ENCODE peak calls at places on chromosomes 12 and 14, in ten cellular contexts. D is colonic mucosa; Z is stomach; Q is fibroblast of lung; W is tibial nerve; T is pancreas; F is CD4-positive, alpha-beta memory T cell; H is suprapubic skin; O is A549; C is IMR-90. G is an unnamed sample. For H3K4me1, the result is how much of the 10 kb centered on the place peaks cover.

GRCh38 chr14:85316701-85317100 is 213.2 kb upstream of the FLRT2 start:
- DNase-seq in D (no peak), Z (no peak), Q (peak), W (no peak), T (no peak), F (no peak), H (no peak), O (no peak), C (peak), G (no peak)

GRCh38 chr12:100987552-100988277 is 193.1 kb downstream of the ANO4 start:
- DNase-seq in D (no peak), Z (no peak), Q (peak), W (no peak), T (no peak), F (no peak), H (no peak), O (peak), C (peak), G (no peak)

GRCh38 chr12:110744176-110744575 is 1.5 kb upstream of the PPP1CC start:
- DNase-seq in D (peak), Z (no peak), Q (peak), W (peak), T (no peak), F (no peak), H (no peak), O (peak), C (peak), G (no peak)

GRCh38 chr12:105280966-105281693 is 45.2 kb upstream of the APPL2 start:
- DNase-seq in D (peak), Z (peak), Q (no peak), W (no peak), T (no peak), F (no peak), H (no peak), O (peak), C (no peak), G (no peak)

GRCh38 chr14:91321131-91321530 is 76.6 kb upstream of the GPR68 start:
- DNase-seq in D (no peak), Z (no peak), Q (no peak), W (no peak), T (no peak), F (no peak), H (no peak), O (no peak), C (no peak), G (no peak)

GRCh38 chr12:95605087-95605486 is 53.8 kb upstream of the USP44 start:
- DNase-seq in D (no peak), Z (no peak), Q (peak), W (no peak), T (no peak), F (no peak), H (no peak), O (peak), C (peak), G (no peak)

GRCh38 chr12:34210689-34211530 is 188.6 kb downstream of the ALG10 start:
- DNase-seq in D (no peak), Z (no peak), Q (no peak), W (no peak), T (no peak), F (no peak), H (no peak), O (no peak), C (no peak), G (no peak)

GRCh38 chr12:124147579-124147978 is 147.3 kb upstream of the RFLNA start:
- DNase-seq in D (no peak), Z (no peak), Q (no peak), W (no peak), T (no peak), F (no peak), H (no peak), O (no peak), C (no peak), G (no peak)

GRCh38 chr14:36661506-36662257 is at the start of gene PAX9:
- DNase-seq in D (peak), Z (peak), Q (peak), W (peak), T (peak), F (peak), H (peak), O (peak), C (peak), G (peak)

GRCh38 chr14:61271552-61271951 is 9.6 kb downstream of the TMEM30B start:
- DNase-seq in D (no peak), Z (no peak), Q (no peak), W (no peak), T (no peak), F (no peak), H (no peak), O (no peak), C (no peak), G (no peak)

GRCh38 chr12:114952573-114953196 is 268.7 kb upstream of the TBX3 start:
- DNase-seq in D (no peak), Z (no peak), Q (peak), W (no peak), T (no peak), F (no peak), H (no peak), O (no peak), C (peak), G (no peak)

GRCh38 chr12:124742111-124742510 is 121.6 kb downstream of the SCARB1 start:
- DNase-seq in D (no peak), Z (peak), Q (no peak), W (no peak), T (no peak), F (no peak), H (no peak), O (no peak), C (no peak), G (no peak)

GRCh38 chr12:56645717-56646446 is at the start of gene ATP5F1B:
- DNase-seq in D (peak), Z (peak), Q (peak), W (peak), T (peak), F (peak), H (peak), O (peak), C (peak), G (peak)

GRCh38 chr14:99497894-99498293 is 16.7 kb downstream of the CCNK start:
- DNase-seq in D (no peak), Z (no peak), Q (no peak), W (no peak), T (no peak), F (no peak), H (no peak), O (no peak), C (no peak), G (no peak)

GRCh38 chr14:39034481-39035296 is 68.3 kb downstream of the SEC23A start:
- DNase-seq in D (no peak), Z (no peak), Q (peak), W (no peak), T (no peak), F (no peak), H (no peak), O (peak), C (no peak), G (no peak)

GRCh38 chr12:127327986-127328385 is 939.0 kb upstream of the TMEM132C start:
- DNase-seq in D (no peak), Z (no peak), Q (no peak), W (no peak), T (no peak), F (no peak), H (no peak), O (no peak), C (no peak), G (no peak)

GRCh38 chr12:75984577-75985182 is 46.9 kb downstream of the PHLDA1 start:
- DNase-seq in D (no peak), Z (no peak), Q (no peak), W (no peak), T (no peak), F (no peak), H (no peak), O (no peak), C (no peak), G (no peak)

GRCh38 chr14:39050389-39050788 is 52.6 kb downstream of the SEC23A start:
- DNase-seq in D (no peak), Z (no peak), Q (peak), W (no peak), T (no peak), F (no peak), H (no peak), O (peak), C (peak), G (no peak)

GRCh38 chr12:121065345-121065744 is 26.3 kb upstream of the OASL start:
- DNase-seq in D (peak), Z (no peak), Q (no peak), W (no peak), T (no peak), F (no peak), H (peak), O (no peak), C (no peak), G (no peak)

GRCh38 chr14:20494935-20495766 is 10.2 kb upstream of the RNASE10 start:
- DNase-seq in D (no peak), Z (no peak), Q (peak), W (no peak), T (no peak), F (no peak), H (no peak), O (no peak), C (peak), G (no peak)
- H3K4me1 ChIP-seq in D (under half), Z (under half), Q (under half), W (under half), T (under half), F (under half), H (under half), O (under half), C (under half), G (under half)

GRCh38 chr14:89388853-89389252 is 28.2 kb downstream of the FOXN3 start:
- DNase-seq in D (no peak), Z (no peak), Q (peak), W (no peak), T (no peak), F (no peak), H (no peak), O (no peak), C (peak), G (no peak)
- H3K4me1 ChIP-seq in D (under half), Z (half or more), Q (under half), W (under half), T (under half), F (under half), H (under half), O (under half), C (under half), G (under half)

DNA sequence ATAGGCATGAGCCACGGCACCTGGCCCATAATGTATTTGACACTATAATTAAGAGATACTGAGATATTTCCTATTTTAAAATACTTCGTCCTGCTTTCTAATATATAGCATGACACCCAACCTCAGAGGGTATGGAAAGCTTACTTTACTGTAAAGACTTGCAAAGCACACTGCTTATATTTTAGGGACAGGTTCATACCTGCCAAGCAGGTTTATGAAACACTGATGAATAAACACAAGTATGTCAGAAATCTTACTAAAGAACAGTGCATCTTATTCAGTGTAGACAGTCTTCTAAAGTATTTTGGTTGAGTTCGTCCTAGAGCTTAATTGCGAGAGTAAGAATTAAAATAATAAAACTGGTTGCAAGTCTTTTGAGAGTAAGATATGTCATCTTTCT is 65.4 kb downstream of the PPFIBP1 start:
- DNase-seq in D (no peak), Z (no peak), Q (no peak), W (no peak), T (no peak), F (no peak), H (no peak), O (no peak), C (no peak), G (no peak)
- H3K4me1 ChIP-seq in D (under half), Z (under half), Q (under half), W (under half), T (under half), F (under half), H (half or more), O (under half), C (under half), G (under half)

DNA sequence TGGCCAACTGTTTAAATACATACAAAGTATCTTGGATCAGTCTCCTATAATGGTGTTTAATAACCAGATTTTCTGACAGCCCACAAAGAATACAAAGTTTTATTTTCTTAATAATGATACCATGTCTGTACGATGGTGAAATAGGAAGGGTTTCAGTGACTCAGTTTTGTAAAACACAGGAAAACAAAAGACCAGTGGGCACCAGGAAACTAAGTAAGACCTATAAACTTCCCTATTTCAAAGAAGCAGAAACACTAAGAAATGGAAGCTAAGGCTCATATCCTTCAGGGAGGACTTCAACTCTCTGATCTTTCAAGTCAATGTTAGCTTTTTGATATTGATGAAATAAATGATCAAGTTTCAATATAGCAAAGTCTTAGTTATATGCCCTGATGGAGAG is 196.0 kb downstream of the DUSP6 start:
- DNase-seq in D (no peak), Z (no peak), Q (no peak), W (no peak), T (no peak), F (no peak), H (no peak), O (no peak), C (no peak), G (no peak)
- H3K4me1 ChIP-seq in D (under half), Z (under half), Q (under half), W (under half), T (under half), F (under half), H (under half), O (under half), C (under half), G (under half)

GRCh38 chr12:70646850-70647249 is 9.6 kb upstream of the PTPRB start:
- DNase-seq in D (no peak), Z (no peak), Q (no peak), W (no peak), T (no peak), F (no peak), H (no peak), O (no peak), C (peak), G (no peak)

GRCh38 chr12:70648831-70649230 is 11.6 kb upstream of the PTPRB start:
- DNase-seq in D (no peak), Z (no peak), Q (peak), W (no peak), T (no peak), F (no peak), H (no peak), O (no peak), C (peak), G (no peak)

GRCh38 chr12:70645494-70646317 is 8.5 kb upstream of the PTPRB start:
- DNase-seq in D (peak), Z (peak), Q (peak), W (no peak), T (no peak), F (peak), H (no peak), O (peak), C (peak), G (peak)

GRCh38 chr12:70644836-70645235 is 7.6 kb upstream of the PTPRB start:
- DNase-seq in D (no peak), Z (no peak), Q (no peak), W (no peak), T (no peak), F (no peak), H (no peak), O (peak), C (no peak), G (no peak)

GRCh38 chr12:70648191-70648590 is 11.0 kb upstream of the PTPRB start:
- DNase-seq in D (no peak), Z (no peak), Q (no peak), W (no peak), T (no peak), F (no peak), H (no peak), O (no peak), C (peak), G (no peak)
- H3K4me1 ChIP-seq in D (under half), Z (under half), Q (under half), W (under half), T (under half), F (under half), H (under half), O (under half), C (under half), G (under half)

GRCh38 chr12:122081108-122081696 is 2.6 kb downstream of the MLXIP start:
- DNase-seq in D (peak), Z (no peak), Q (peak), W (no peak), T (no peak), F (no peak), H (no peak), O (no peak), C (no peak), G (no peak)

GRCh38 chr12:122079532-122080081 is 1.1 kb downstream of the MLXIP start:
- DNase-seq in D (peak), Z (no peak), Q (no peak), W (no peak), T (peak), F (peak), H (no peak), O (no peak), C (no peak), G (no peak)

GRCh38 chr12:122082621-122083356 is 4.2 kb downstream of the MLXIP start:
- DNase-seq in D (no peak), Z (no peak), Q (no peak), W (no peak), T (peak), F (no peak), H (no peak), O (no peak), C (no peak), G (no peak)

GRCh38 chr12:122080149-122081107 is 1.9 kb downstream of the MLXIP start:
- DNase-seq in D (peak), Z (peak), Q (peak), W (peak), T (peak), F (no peak), H (no peak), O (peak), C (peak), G (peak)

GRCh38 chr12:122081697-122082221 is 3.2 kb downstream of the MLXIP start:
- DNase-seq in D (peak), Z (no peak), Q (peak), W (peak), T (peak), F (peak), H (no peak), O (no peak), C (peak), G (peak)
- H3K4me1 ChIP-seq in D (under half), Z (half or more), Q (under half), W (under half), T (under half), F (half or more), H (half or more), O (under half), C (under half), G (under half)

GRCh38 chr14:97149775-97150174 is 352.6 kb downstream of the VRK1 start:
- DNase-seq in D (no peak), Z (no peak), Q (no peak), W (no peak), T (no peak), F (no peak), H (peak), O (no peak), C (no peak), G (no peak)
- H3K4me1 ChIP-seq in D (under half), Z (under half), Q (under half), W (under half), T (under half), F (under half), H (under half), O (under half), C (under half), G (under half)

GRCh38 chr14:22118894-22119477 is 445.4 kb upstream of the OR4E1 start:
- DNase-seq in D (no peak), Z (no peak), Q (peak), W (no peak), T (no peak), F (no peak), H (no peak), O (no peak), C (peak), G (no peak)
- H3K4me1 ChIP-seq in D (under half), Z (under half), Q (under half), W (under half), T (under half), F (under half), H (under half), O (under half), C (under half), G (under half)

GRCh38 chr12:58841058-58841798 is 79.1 kb downstream of the LRIG3 start:
- DNase-seq in D (no peak), Z (no peak), Q (no peak), W (no peak), T (no peak), F (no peak), H (no peak), O (no peak), C (no peak), G (peak)
- H3K4me1 ChIP-seq in D (under half), Z (under half), Q (under half), W (under half), T (under half), F (under half), H (under half), O (under half), C (under half), G (under half)

DNA sequence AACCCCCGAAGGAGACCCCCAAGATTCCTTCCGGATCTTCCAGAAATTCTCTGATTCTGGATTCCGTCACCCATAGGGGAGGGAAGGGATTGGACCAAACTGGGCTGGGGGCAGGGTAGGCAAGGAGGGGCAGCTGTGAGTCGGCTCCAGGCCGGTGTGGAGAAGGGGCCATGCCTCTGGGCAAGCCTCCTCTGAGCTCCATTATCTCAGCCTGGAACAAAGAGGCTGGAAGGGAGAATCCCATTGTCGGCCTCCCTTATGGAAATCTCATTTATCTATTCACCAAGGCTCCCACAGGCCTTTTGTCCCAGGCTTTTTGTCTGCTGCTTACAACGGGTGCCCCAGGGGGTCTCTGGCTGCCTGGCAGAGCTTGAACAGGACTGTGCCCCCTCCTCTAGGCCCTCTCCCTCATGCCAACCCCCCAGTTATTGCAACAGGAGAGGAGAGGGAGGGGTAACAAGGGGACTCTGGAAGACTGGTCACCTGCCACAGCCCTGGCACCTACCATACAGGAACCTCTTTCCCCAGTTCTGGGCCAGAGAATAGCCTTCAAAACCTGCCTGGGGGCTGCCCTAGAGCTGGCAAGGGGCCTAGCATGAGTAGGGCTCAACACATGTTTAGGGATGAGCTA is 19.5 kb downstream of the FIGNL2 start:
- DNase-seq in D (no peak), Z (no peak), Q (no peak), W (no peak), T (no peak), F (no peak), H (no peak), O (no peak), C (no peak), G (no peak)
- H3K4me1 ChIP-seq in D (under half), Z (under half), Q (under half), W (under half), T (under half), F (under half), H (under half), O (under half), C (under half), G (under half)

G was measured in thyroid gland.